ENCODE peak calls at places on chromosomes 11 and 22, in seven cellular contexts. One of them, this sample, is unnamed.

GRCh38 chr22:37775785-37776638 is 31.7 kb upstream of the GCAT start:
- DNase-seq in body of pancreas: no peak
- DNase-seq in OCI-M1: no peak
- DNase-seq in activated naive CD4-positive, alpha-beta T cell: no peak
- DNase-seq in activated CD4-positive, alpha-beta T cell treated with anti-CD3 and anti-CD28 coated beads, Interleukin-2, amount 50 U/mL, for 24 hours: no peak
- DNase-seq in psoas muscle: no peak
- DNase-seq in GM20000: no peak
- DNase-seq in this sample: no peak

GRCh38 chr22:50581031-50581949 is 1.4 kb downstream of the CHKB start:
- DNase-seq in body of pancreas: no peak
- DNase-seq in OCI-M1: no peak
- DNase-seq in activated naive CD4-positive, alpha-beta T cell: no peak
- DNase-seq in activated CD4-positive, alpha-beta T cell treated with anti-CD3 and anti-CD28 coated beads, Interleukin-2, amount 50 U/mL, for 24 hours: no peak
- DNase-seq in psoas muscle: no peak
- DNase-seq in GM20000: no peak
- DNase-seq in this sample: no peak

GRCh38 chr11:61332266-61332822 is 561 bp downstream of the DDB1 start:
- DNase-seq in body of pancreas: no peak
- DNase-seq in OCI-M1: no peak
- DNase-seq in activated naive CD4-positive, alpha-beta T cell: no peak
- DNase-seq in activated CD4-positive, alpha-beta T cell treated with anti-CD3 and anti-CD28 coated beads, Interleukin-2, amount 50 U/mL, for 24 hours: no peak
- DNase-seq in psoas muscle: no peak
- DNase-seq in GM20000: no peak
- DNase-seq in this sample: no peak

GRCh38 chr11:41281131-41281742 is 178.2 kb downstream of the LRRC4C start:
- DNase-seq in body of pancreas: no peak
- DNase-seq in OCI-M1: no peak
- DNase-seq in activated naive CD4-positive, alpha-beta T cell: no peak
- DNase-seq in activated CD4-positive, alpha-beta T cell treated with anti-CD3 and anti-CD28 coated beads, Interleukin-2, amount 50 U/mL, for 24 hours: no peak
- DNase-seq in psoas muscle: no peak
- DNase-seq in GM20000: no peak
- DNase-seq in this sample: no peak

GRCh38 chr22:49297871-49298721 is 529.6 kb downstream of the BRD1 start:
- DNase-seq in body of pancreas: no peak
- DNase-seq in OCI-M1: no peak
- DNase-seq in activated naive CD4-positive, alpha-beta T cell: no peak
- DNase-seq in activated CD4-positive, alpha-beta T cell treated with anti-CD3 and anti-CD28 coated beads, Interleukin-2, amount 50 U/mL, for 24 hours: no peak
- DNase-seq in psoas muscle: no peak
- DNase-seq in GM20000: no peak
- DNase-seq in this sample: no peak

GRCh38 chr22:24580276-24580675 is 12.6 kb downstream of the LRRC75B start:
- DNase-seq in body of pancreas: no peak
- DNase-seq in OCI-M1: no peak
- DNase-seq in activated naive CD4-positive, alpha-beta T cell: no peak
- DNase-seq in activated CD4-positive, alpha-beta T cell treated with anti-CD3 and anti-CD28 coated beads, Interleukin-2, amount 50 U/mL, for 24 hours: no peak
- DNase-seq in psoas muscle: no peak
- DNase-seq in GM20000: no peak
- DNase-seq in this sample: no peak

GRCh38 chr11:47216141-47216798 is 1.5 kb downstream of the DDB2 start:
- DNase-seq in body of pancreas: peak
- DNase-seq in OCI-M1: peak
- DNase-seq in activated naive CD4-positive, alpha-beta T cell: peak
- DNase-seq in activated CD4-positive, alpha-beta T cell treated with anti-CD3 and anti-CD28 coated beads, Interleukin-2, amount 50 U/mL, for 24 hours: peak
- DNase-seq in psoas muscle: no peak
- DNase-seq in GM20000: peak
- DNase-seq in this sample: no peak

GRCh38 chr11:9974375-9974774 is 310.5 kb downstream of the SWAP70 start:
- DNase-seq in body of pancreas: no peak
- DNase-seq in OCI-M1: no peak
- DNase-seq in activated naive CD4-positive, alpha-beta T cell: no peak
- DNase-seq in activated CD4-positive, alpha-beta T cell treated with anti-CD3 and anti-CD28 coated beads, Interleukin-2, amount 50 U/mL, for 24 hours: no peak
- DNase-seq in psoas muscle: no peak
- DNase-seq in GM20000: no peak
- DNase-seq in this sample: no peak

GRCh38 chr22:40950888-40951794 is at the start of gene RBX1:
- DNase-seq in body of pancreas: peak
- DNase-seq in OCI-M1: peak
- DNase-seq in activated naive CD4-positive, alpha-beta T cell: peak
- DNase-seq in activated CD4-positive, alpha-beta T cell treated with anti-CD3 and anti-CD28 coated beads, Interleukin-2, amount 50 U/mL, for 24 hours: peak
- DNase-seq in psoas muscle: peak
- DNase-seq in GM20000: peak
- DNase-seq in this sample: peak

GRCh38 chr11:59283825-59284772 is 71.4 kb upstream of the MPEG1 start:
- DNase-seq in body of pancreas: peak
- DNase-seq in OCI-M1: peak
- DNase-seq in activated naive CD4-positive, alpha-beta T cell: no peak
- DNase-seq in activated CD4-positive, alpha-beta T cell treated with anti-CD3 and anti-CD28 coated beads, Interleukin-2, amount 50 U/mL, for 24 hours: no peak
- DNase-seq in psoas muscle: no peak
- DNase-seq in GM20000: peak
- DNase-seq in this sample: no peak

GRCh38 chr11:16958833-16959232 is 55.4 kb downstream of the PLEKHA7 start:
- DNase-seq in body of pancreas: peak
- DNase-seq in OCI-M1: no peak
- DNase-seq in activated naive CD4-positive, alpha-beta T cell: no peak
- DNase-seq in activated CD4-positive, alpha-beta T cell treated with anti-CD3 and anti-CD28 coated beads, Interleukin-2, amount 50 U/mL, for 24 hours: no peak
- DNase-seq in psoas muscle: no peak
- DNase-seq in GM20000: no peak
- DNase-seq in this sample: no peak

GRCh38 chr22:35018995-35019394 is 47.0 kb upstream of the ISX start:
- DNase-seq in body of pancreas: no peak
- DNase-seq in OCI-M1: no peak
- DNase-seq in activated naive CD4-positive, alpha-beta T cell: no peak
- DNase-seq in activated CD4-positive, alpha-beta T cell treated with anti-CD3 and anti-CD28 coated beads, Interleukin-2, amount 50 U/mL, for 24 hours: no peak
- DNase-seq in psoas muscle: no peak
- DNase-seq in GM20000: no peak
- DNase-seq in this sample: no peak

GRCh38 chr22:43128928-43129424 is 14.2 kb downstream of the MCAT start:
- DNase-seq in body of pancreas: peak
- DNase-seq in OCI-M1: no peak
- DNase-seq in activated naive CD4-positive, alpha-beta T cell: no peak
- DNase-seq in activated CD4-positive, alpha-beta T cell treated with anti-CD3 and anti-CD28 coated beads, Interleukin-2, amount 50 U/mL, for 24 hours: no peak
- DNase-seq in psoas muscle: no peak
- DNase-seq in GM20000: peak
- DNase-seq in this sample: no peak

GRCh38 chr11:134530826-134531225 is 118.8 kb upstream of the B3GAT1 start:
- DNase-seq in body of pancreas: no peak
- DNase-seq in OCI-M1: no peak
- DNase-seq in activated naive CD4-positive, alpha-beta T cell: no peak
- DNase-seq in activated CD4-positive, alpha-beta T cell treated with anti-CD3 and anti-CD28 coated beads, Interleukin-2, amount 50 U/mL, for 24 hours: no peak
- DNase-seq in psoas muscle: no peak
- DNase-seq in GM20000: no peak
- DNase-seq in this sample: no peak

GRCh38 chr11:24932110-24933000 is 435.5 kb downstream of the LUZP2 start:
- DNase-seq in body of pancreas: no peak
- DNase-seq in OCI-M1: no peak
- DNase-seq in activated naive CD4-positive, alpha-beta T cell: no peak
- DNase-seq in activated CD4-positive, alpha-beta T cell treated with anti-CD3 and anti-CD28 coated beads, Interleukin-2, amount 50 U/mL, for 24 hours: no peak
- DNase-seq in psoas muscle: no peak
- DNase-seq in GM20000: no peak
- DNase-seq in this sample: no peak

GRCh38 chr22:37843746-37844089 is 416 bp downstream of the ANKRD54 start:
- DNase-seq in body of pancreas: no peak
- DNase-seq in OCI-M1: no peak
- DNase-seq in activated naive CD4-positive, alpha-beta T cell: no peak
- DNase-seq in activated CD4-positive, alpha-beta T cell treated with anti-CD3 and anti-CD28 coated beads, Interleukin-2, amount 50 U/mL, for 24 hours: no peak
- DNase-seq in psoas muscle: peak
- DNase-seq in GM20000: peak
- DNase-seq in this sample: no peak

GRCh38 chr11:113528982-113529381 is 53.8 kb upstream of the DRD2 start:
- DNase-seq in body of pancreas: no peak
- DNase-seq in OCI-M1: no peak
- DNase-seq in activated naive CD4-positive, alpha-beta T cell: no peak
- DNase-seq in activated CD4-positive, alpha-beta T cell treated with anti-CD3 and anti-CD28 coated beads, Interleukin-2, amount 50 U/mL, for 24 hours: no peak
- DNase-seq in psoas muscle: no peak
- DNase-seq in GM20000: no peak
- DNase-seq in this sample: no peak

GRCh38 chr11:44403176-44403575 is 93.2 kb upstream of the ALX4 start:
- DNase-seq in body of pancreas: no peak
- DNase-seq in OCI-M1: no peak
- DNase-seq in activated naive CD4-positive, alpha-beta T cell: no peak
- DNase-seq in activated CD4-positive, alpha-beta T cell treated with anti-CD3 and anti-CD28 coated beads, Interleukin-2, amount 50 U/mL, for 24 hours: no peak
- DNase-seq in psoas muscle: no peak
- DNase-seq in GM20000: no peak
- DNase-seq in this sample: no peak

GRCh38 chr22:38196791-38197429 is 4.9 kb upstream of the MAFF start:
- DNase-seq in body of pancreas: no peak
- DNase-seq in OCI-M1: no peak
- DNase-seq in activated naive CD4-positive, alpha-beta T cell: no peak
- DNase-seq in activated CD4-positive, alpha-beta T cell treated with anti-CD3 and anti-CD28 coated beads, Interleukin-2, amount 50 U/mL, for 24 hours: no peak
- DNase-seq in psoas muscle: no peak
- DNase-seq in GM20000: no peak
- DNase-seq in this sample: no peak

GRCh38 chr22:50473855-50474671 is 772 bp downstream of the SBF1 start:
- DNase-seq in body of pancreas: peak
- DNase-seq in OCI-M1: no peak
- DNase-seq in activated naive CD4-positive, alpha-beta T cell: no peak
- DNase-seq in activated CD4-positive, alpha-beta T cell treated with anti-CD3 and anti-CD28 coated beads, Interleukin-2, amount 50 U/mL, for 24 hours: no peak
- DNase-seq in psoas muscle: no peak
- DNase-seq in GM20000: no peak
- DNase-seq in this sample: no peak

GRCh38 chr22:38034278-38034882 is 22.8 kb upstream of the PICK1 start:
- DNase-seq in body of pancreas: peak
- DNase-seq in OCI-M1: peak
- DNase-seq in activated naive CD4-positive, alpha-beta T cell: no peak
- DNase-seq in activated CD4-positive, alpha-beta T cell treated with anti-CD3 and anti-CD28 coated beads, Interleukin-2, amount 50 U/mL, for 24 hours: no peak
- DNase-seq in psoas muscle: peak
- DNase-seq in GM20000: no peak
- DNase-seq in this sample: no peak

GRCh38 chr11:104618949-104619348 is 279.3 kb downstream of the CASP12 start:
- DNase-seq in body of pancreas: no peak
- DNase-seq in OCI-M1: no peak
- DNase-seq in activated naive CD4-positive, alpha-beta T cell: no peak
- DNase-seq in activated CD4-positive, alpha-beta T cell treated with anti-CD3 and anti-CD28 coated beads, Interleukin-2, amount 50 U/mL, for 24 hours: no peak
- DNase-seq in psoas muscle: no peak
- DNase-seq in GM20000: no peak
- DNase-seq in this sample: no peak

GRCh38 chr11:15911377-15912044 is 444.8 kb downstream of the SOX6 start:
- DNase-seq in body of pancreas: peak
- DNase-seq in OCI-M1: no peak
- DNase-seq in activated naive CD4-positive, alpha-beta T cell: no peak
- DNase-seq in activated CD4-positive, alpha-beta T cell treated with anti-CD3 and anti-CD28 coated beads, Interleukin-2, amount 50 U/mL, for 24 hours: no peak
- DNase-seq in psoas muscle: peak
- DNase-seq in GM20000: no peak
- DNase-seq in this sample: peak

GRCh38 chr22:38062782-38063181 is 5.6 kb downstream of the PICK1 start:
- DNase-seq in body of pancreas: peak
- DNase-seq in OCI-M1: no peak
- DNase-seq in activated naive CD4-positive, alpha-beta T cell: no peak
- DNase-seq in activated CD4-positive, alpha-beta T cell treated with anti-CD3 and anti-CD28 coated beads, Interleukin-2, amount 50 U/mL, for 24 hours: no peak
- DNase-seq in psoas muscle: peak
- DNase-seq in GM20000: no peak
- DNase-seq in this sample: no peak

GRCh38 chr11:6734616-6735015 is 37.2 kb downstream of the OR2AG2 start:
- DNase-seq in body of pancreas: no peak
- DNase-seq in OCI-M1: no peak
- DNase-seq in activated naive CD4-positive, alpha-beta T cell: no peak
- DNase-seq in activated CD4-positive, alpha-beta T cell treated with anti-CD3 and anti-CD28 coated beads, Interleukin-2, amount 50 U/mL, for 24 hours: no peak
- DNase-seq in psoas muscle: no peak
- DNase-seq in GM20000: no peak
- DNase-seq in this sample: no peak

GRCh38 chr22:19576460-19577421 is 52.5 kb upstream of the CLDN5 start:
- DNase-seq in body of pancreas: no peak
- DNase-seq in OCI-M1: peak
- DNase-seq in activated naive CD4-positive, alpha-beta T cell: peak
- DNase-seq in activated CD4-positive, alpha-beta T cell treated with anti-CD3 and anti-CD28 coated beads, Interleukin-2, amount 50 U/mL, for 24 hours: peak
- DNase-seq in psoas muscle: no peak
- DNase-seq in GM20000: peak
- DNase-seq in this sample: no peak

GRCh38 chr11:12768731-12769673 is 94.8 kb downstream of the TEAD1 start:
- DNase-seq in body of pancreas: no peak
- DNase-seq in OCI-M1: peak
- DNase-seq in activated naive CD4-positive, alpha-beta T cell: no peak
- DNase-seq in activated CD4-positive, alpha-beta T cell treated with anti-CD3 and anti-CD28 coated beads, Interleukin-2, amount 50 U/mL, for 24 hours: no peak
- DNase-seq in psoas muscle: peak
- DNase-seq in GM20000: peak
- DNase-seq in this sample: no peak

GRCh38 chr22:50236731-50237409 is 8.0 kb downstream of the TUBGCP6 start:
- DNase-seq in body of pancreas: no peak
- DNase-seq in OCI-M1: peak
- DNase-seq in activated naive CD4-positive, alpha-beta T cell: no peak
- DNase-seq in activated CD4-positive, alpha-beta T cell treated with anti-CD3 and anti-CD28 coated beads, Interleukin-2, amount 50 U/mL, for 24 hours: no peak
- DNase-seq in psoas muscle: no peak
- DNase-seq in GM20000: no peak
- DNase-seq in this sample: no peak

GRCh38 chr11:8641332-8641731 is 41.1 kb downstream of the TRIM66 start:
- DNase-seq in body of pancreas: no peak
- DNase-seq in OCI-M1: no peak
- DNase-seq in activated naive CD4-positive, alpha-beta T cell: no peak
- DNase-seq in activated CD4-positive, alpha-beta T cell treated with anti-CD3 and anti-CD28 coated beads, Interleukin-2, amount 50 U/mL, for 24 hours: no peak
- DNase-seq in psoas muscle: no peak
- DNase-seq in GM20000: no peak
- DNase-seq in this sample: no peak

GRCh38 chr22:17845790-17846189 is 71.5 kb upstream of the BID start:
- DNase-seq in body of pancreas: no peak
- DNase-seq in OCI-M1: no peak
- DNase-seq in activated naive CD4-positive, alpha-beta T cell: no peak
- DNase-seq in activated CD4-positive, alpha-beta T cell treated with anti-CD3 and anti-CD28 coated beads, Interleukin-2, amount 50 U/mL, for 24 hours: no peak
- DNase-seq in psoas muscle: no peak
- DNase-seq in GM20000: no peak
- DNase-seq in this sample: no peak

GRCh38 chr11:6631356-6631890 is 12.2 kb upstream of the TPP1 start:
- DNase-seq in body of pancreas: no peak
- DNase-seq in OCI-M1: no peak
- DNase-seq in activated naive CD4-positive, alpha-beta T cell: no peak
- DNase-seq in activated CD4-positive, alpha-beta T cell treated with anti-CD3 and anti-CD28 coated beads, Interleukin-2, amount 50 U/mL, for 24 hours: no peak
- DNase-seq in psoas muscle: no peak
- DNase-seq in GM20000: no peak
- DNase-seq in this sample: no peak

GRCh38 chr11:65773784-65774411 is 6.9 kb downstream of the AP5B1 start:
- DNase-seq in body of pancreas: no peak
- DNase-seq in OCI-M1: no peak
- DNase-seq in activated naive CD4-positive, alpha-beta T cell: no peak
- DNase-seq in activated CD4-positive, alpha-beta T cell treated with anti-CD3 and anti-CD28 coated beads, Interleukin-2, amount 50 U/mL, for 24 hours: no peak
- DNase-seq in psoas muscle: no peak
- DNase-seq in GM20000: no peak
- DNase-seq in this sample: no peak

GRCh38 chr11:78338138-78338537 is 79.5 kb downstream of the GAB2 start:
- DNase-seq in body of pancreas: no peak
- DNase-seq in OCI-M1: peak
- DNase-seq in activated naive CD4-positive, alpha-beta T cell: no peak
- DNase-seq in activated CD4-positive, alpha-beta T cell treated with anti-CD3 and anti-CD28 coated beads, Interleukin-2, amount 50 U/mL, for 24 hours: no peak
- DNase-seq in psoas muscle: no peak
- DNase-seq in GM20000: no peak
- DNase-seq in this sample: no peak

GRCh38 chr22:36839356-36840073 is 21.3 kb upstream of the NCF4 start:
- DNase-seq in body of pancreas: no peak
- DNase-seq in OCI-M1: no peak
- DNase-seq in activated naive CD4-positive, alpha-beta T cell: no peak
- DNase-seq in activated CD4-positive, alpha-beta T cell treated with anti-CD3 and anti-CD28 coated beads, Interleukin-2, amount 50 U/mL, for 24 hours: no peak
- DNase-seq in psoas muscle: no peak
- DNase-seq in GM20000: no peak
- DNase-seq in this sample: no peak

GRCh38 chr11:70423523-70424505 is 25.5 kb downstream of the CTTN start:
- DNase-seq in body of pancreas: peak
- DNase-seq in OCI-M1: peak
- DNase-seq in activated naive CD4-positive, alpha-beta T cell: no peak
- DNase-seq in activated CD4-positive, alpha-beta T cell treated with anti-CD3 and anti-CD28 coated beads, Interleukin-2, amount 50 U/mL, for 24 hours: no peak
- DNase-seq in psoas muscle: no peak
- DNase-seq in GM20000: peak
- DNase-seq in this sample: no peak

GRCh38 chr11:111541209-111542061 is 915 bp downstream of the LAYN start:
- DNase-seq in body of pancreas: peak
- DNase-seq in OCI-M1: no peak
- DNase-seq in activated naive CD4-positive, alpha-beta T cell: no peak
- DNase-seq in activated CD4-positive, alpha-beta T cell treated with anti-CD3 and anti-CD28 coated beads, Interleukin-2, amount 50 U/mL, for 24 hours: no peak
- DNase-seq in psoas muscle: peak
- DNase-seq in GM20000: peak
- DNase-seq in this sample: no peak

GRCh38 chr22:48760481-48761238 is 1067.0 kb downstream of the BRD1 start:
- DNase-seq in body of pancreas: no peak
- DNase-seq in OCI-M1: no peak
- DNase-seq in activated naive CD4-positive, alpha-beta T cell: no peak
- DNase-seq in activated CD4-positive, alpha-beta T cell treated with anti-CD3 and anti-CD28 coated beads, Interleukin-2, amount 50 U/mL, for 24 hours: no peak
- DNase-seq in psoas muscle: no peak
- DNase-seq in GM20000: no peak
- DNase-seq in this sample: no peak

GRCh38 chr11:12754582-12755250 is 80.5 kb downstream of the TEAD1 start:
- DNase-seq in body of pancreas: no peak
- DNase-seq in OCI-M1: no peak
- DNase-seq in activated naive CD4-positive, alpha-beta T cell: no peak
- DNase-seq in activated CD4-positive, alpha-beta T cell treated with anti-CD3 and anti-CD28 coated beads, Interleukin-2, amount 50 U/mL, for 24 hours: no peak
- DNase-seq in psoas muscle: no peak
- DNase-seq in GM20000: no peak
- DNase-seq in this sample: no peak